ENCODE peak calls at places on chromosome 14, in four cellular contexts. C, K, X and F are unnamed samples.

GRCh38 chr14:22845821-22846625 is 9.6 kb downstream of the MMP14 start:
- DNase-seq in C (no peak), K (no peak), X (no peak), F (no peak)

GRCh38 chr14:75292886-75293285 is 14.3 kb downstream of the FOS start:
- DNase-seq in C (no peak), K (no peak), X (no peak), F (no peak)

GRCh38 chr14:34684578-34684977 is 29.8 kb downstream of the CFL2 start:
- DNase-seq in C (no peak), K (no peak), X (no peak), F (peak; percentile 23)

GRCh38 chr14:67359319-67359774 is 257 bp downstream of the ATP6V1D start:
- DNase-seq in C (no peak), K (peak; percentile 30), X (peak; percentile 57), F (peak; percentile 71)

GRCh38 chr14:50726372-50727107 is 58.4 kb upstream of the SAV1 start:
- DNase-seq in C (no peak), K (no peak), X (peak; percentile 77), F (peak; percentile 67)

GRCh38 chr14:34009956-34010355 is 59.1 kb upstream of the EGLN3 start:
- DNase-seq in C (no peak), K (no peak), X (no peak), F (no peak)

GRCh38 chr14:92970233-92970625 is 47.3 kb downstream of the CHGA start:
- DNase-seq in C (no peak), K (no peak), X (no peak), F (no peak)

GRCh38 chr14:55580401-55581010 is 499 bp downstream of the KTN1 start:
- DNase-seq in C (peak; percentile 19), K (peak; percentile 57), X (peak; percentile 43), F (peak; percentile 21)

GRCh38 chr14:100708349-100709217 is 18.1 kb upstream of the DLK1 start:
- DNase-seq in C (no peak), K (peak; percentile 87), X (peak; percentile 84), F (no peak)

GRCh38 chr14:81315344-81315743 is 84.8 kb downstream of the STON2 start:
- DNase-seq in C (no peak), K (peak; percentile 42), X (no peak), F (no peak)